ENCODE peak calls at places on chromosomes 7 and 10, in ten cellular contexts. M, Y, D, O, F, W, Q, I, T and H are unnamed samples.

GRCh38 chr10:123781956-123782500 is 109.6 kb downstream of the CPXM2 start:
- DNase-seq in F (no peak), T (no peak), Q (no peak), W (no peak), D (no peak), M (no peak), Y (no peak), O (no peak), I (no peak), H (no peak)

GRCh38 chr7:480531-481218 is 39.0 kb downstream of the PDGFA start:
- DNase-seq in D (no peak), F (no peak), T (no peak), W (no peak), Q (peak; percentile 32), O (peak; percentile 14), I (no peak), Y (no peak), M (no peak), H (no peak)

GRCh38 chr7:38330861-38331709 is 57.6 kb upstream of the TARP start:
- DNase-seq in M (no peak), O (no peak), Y (no peak), F (no peak), W (no peak), T (no peak), I (no peak), D (peak; percentile 73), Q (no peak), H (no peak)

GRCh38 chr10:104416851-104417250 is 63.2 kb downstream of the CFAP58 start:
- DNase-seq in M (no peak), T (no peak), F (no peak), D (no peak), O (no peak), W (no peak), Q (no peak), Y (no peak), I (no peak), H (no peak)

GRCh38 chr10:130009228-130009627 is 45.2 kb upstream of the EBF3 start:
- DNase-seq in Y (no peak), F (no peak), O (no peak), T (no peak), Q (no peak), W (no peak), D (no peak), M (no peak), I (no peak), H (no peak)

GRCh38 chr10:29688230-29688634 is 53.5 kb upstream of the SVIL start:
- DNase-seq in O (no peak), W (no peak), M (no peak), I (no peak), F (no peak), Y (no peak), T (peak; percentile 32), D (no peak), Q (no peak), H (no peak)

GRCh38 chr7:81470084-81470723 is 299.6 kb downstream of the HGF start:
- DNase-seq in I (peak; percentile 68), W (peak; percentile 50), Y (peak; percentile 82), O (peak; percentile 67), D (peak; percentile 45), Q (peak; percentile 81), F (peak; percentile 81), M (peak; percentile 82), T (peak; percentile 73), H (peak; percentile 76)

GRCh38 chr7:135121868-135122267 is 26.0 kb upstream of the TMEM140 start:
- DNase-seq in T (no peak), Y (peak; percentile 37), W (no peak), O (no peak), M (no peak), D (no peak), I (no peak), F (no peak), Q (no peak), H (no peak)

GRCh38 chr7:76201732-76202665 is at the start of gene SRRM3:
- DNase-seq in Y (peak; percentile 74), T (peak; percentile 40), D (peak; percentile 75), W (peak; percentile 41), M (peak; percentile 75), F (peak; percentile 72), O (peak; percentile 81), Q (peak; percentile 78), I (peak; percentile 79), H (peak; percentile 35)

GRCh38 chr10:124533266-124533665 is 71.6 kb downstream of the LHPP start:
- DNase-seq in W (no peak), Y (no peak), T (no peak), F (no peak), M (no peak), Q (no peak), I (no peak), O (no peak), D (no peak), H (no peak)

GRCh38 chr7:134085315-134085714 is 41.8 kb upstream of the LRGUK start:
- DNase-seq in W (no peak), D (no peak), O (no peak), M (no peak), Y (no peak), T (no peak), Q (no peak), F (no peak), I (no peak), H (no peak)

GRCh38 chr7:155521743-155522398 is 24.5 kb downstream of the CNPY1 start:
- DNase-seq in Q (no peak), W (no peak), T (no peak), M (no peak), I (no peak), F (no peak), O (no peak), D (no peak), Y (no peak), H (no peak)

GRCh38 chr7:134651991-134652390 is 5.3 kb downstream of the BPGM start:
- DNase-seq in I (no peak), D (no peak), Y (peak; percentile 79), M (no peak), T (no peak), Q (no peak), W (no peak), F (no peak), O (no peak), H (no peak)

GRCh38 chr7:74272305-74273038 is 16.7 kb upstream of the CLIP2 start:
- DNase-seq in W (peak; percentile 78), Q (peak; percentile 99), Y (peak; percentile 95), O (peak; percentile 59), T (no peak), F (peak; percentile 97), I (peak; percentile 82), D (peak; percentile 85), M (peak; percentile 97), H (peak; percentile 80)

GRCh38 chr10:24526085-24526649 is 197.5 kb downstream of the ARHGAP21 start:
- DNase-seq in I (peak; percentile 28), Q (no peak), F (no peak), Y (no peak), D (no peak), T (no peak), W (no peak), M (no peak), O (no peak), H (no peak)

GRCh38 chr10:127890935-127891334 is 1.8 kb downstream of the CLRN3 start:
- DNase-seq in W (no peak), D (no peak), I (no peak), T (no peak), F (no peak), M (no peak), Y (no peak), O (no peak), Q (no peak), H (no peak)
- H3K4me3 ChIP-seq in W (no peak overlapping the region), D (no peak overlapping the region), I (no peak overlapping the region), T (no peak overlapping the region), F (no peak overlapping the region), M (no peak overlapping the region), Y (no peak overlapping the region), O (peak overlapping the region; percentile 52), Q (no peak overlapping the region), H (no peak overlapping the region)

GRCh38 chr7:63925626-63926460 is 72.8 kb upstream of the ZNF722 start:
- DNase-seq in W (peak; percentile 39), M (peak; percentile 2), O (peak; percentile 92), D (no peak), Y (peak; percentile 29), T (no peak), Q (no peak), I (peak; percentile 85), F (no peak), H (no peak)

GRCh38 chr7:63927261-63927660 is 71.4 kb upstream of the ZNF722 start:
- DNase-seq in Q (no peak), I (no peak), O (no peak), F (no peak), D (no peak), M (no peak), W (no peak), T (no peak), Y (no peak), H (no peak)

GRCh38 chr7:63931057-63931600 is 67.5 kb upstream of the ZNF722 start:
- DNase-seq in Q (no peak), Y (no peak), T (no peak), M (no peak), I (no peak), F (no peak), W (no peak), D (no peak), O (no peak), H (no peak)

DNA sequence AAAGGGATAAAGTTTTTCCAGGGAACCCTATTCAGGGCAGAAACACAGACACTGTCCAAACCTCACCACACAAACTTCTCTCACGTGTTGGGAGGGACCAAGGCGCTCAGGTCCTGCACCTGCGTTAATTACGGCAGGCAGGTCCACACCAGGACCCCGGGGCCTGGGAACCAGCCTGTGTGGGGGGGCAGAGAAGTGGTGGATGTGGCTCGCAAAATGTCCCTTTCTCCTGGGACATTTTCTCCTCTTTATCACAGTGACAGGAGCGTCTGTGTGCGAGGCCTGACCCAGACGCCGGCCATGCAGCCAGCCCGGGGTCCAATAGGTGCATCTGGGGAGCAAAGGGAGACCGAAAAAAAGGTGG is 73.4 kb upstream of the ZNF722 start:
- DNase-seq in I (no peak), Q (no peak), M (no peak), D (no peak), W (no peak), F (no peak), T (no peak), O (no peak), Y (no peak), H (no peak)
- H3K4me3 ChIP-seq in I (peak overlapping the region; percentile 72), Q (no peak overlapping the region), M (no peak overlapping the region), D (no peak overlapping the region), W (no peak overlapping the region), F (no peak overlapping the region), T (no peak overlapping the region), O (peak overlapping the region; percentile 84), Y (no peak overlapping the region), H (no peak overlapping the region)

DNA sequence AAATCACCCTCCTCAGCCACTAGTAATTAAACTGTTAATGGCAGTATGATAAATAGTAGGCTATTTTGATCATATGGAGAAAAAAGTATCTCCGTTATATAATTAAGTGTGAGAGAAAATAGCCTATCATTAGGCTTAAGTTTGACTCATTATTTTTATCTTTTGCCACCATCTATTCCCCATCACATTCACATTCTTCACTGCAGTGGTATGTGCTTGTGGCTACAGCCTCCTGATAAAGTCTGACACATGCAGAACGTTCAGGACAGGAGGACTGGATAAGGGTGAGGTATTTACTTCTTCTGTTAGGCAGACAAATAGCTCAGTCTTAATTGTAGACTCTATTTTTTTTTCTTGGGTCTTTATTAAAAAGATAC is 5.8 kb downstream of the NEBL start:
- DNase-seq in M (peak; percentile 81), T (no peak), F (no peak), Y (peak; percentile 73), I (no peak), W (peak; percentile 72), O (no peak), D (no peak), Q (peak; percentile 74), H (peak; percentile 34)
- H3K4me3 ChIP-seq in M (no peak overlapping the region), T (no peak overlapping the region), F (no peak overlapping the region), Y (no peak overlapping the region), I (peak overlapping the region; percentile 50), W (no peak overlapping the region), O (no peak overlapping the region), D (no peak overlapping the region), Q (no peak overlapping the region), H (no peak overlapping the region)

GRCh38 chr10:16777473-16778370 is 39.5 kb downstream of the RSU1 start:
- DNase-seq in M (peak; percentile 70), W (no peak), D (peak; percentile 71), O (peak; percentile 33), Y (peak; percentile 78), Q (peak; percentile 79), I (peak; percentile 46), T (peak; percentile 19), F (peak; percentile 63), H (peak; percentile 23)
- H3K4me3 ChIP-seq in M (no peak overlapping the region), W (no peak overlapping the region), D (no peak overlapping the region), O (no peak overlapping the region), Y (peak overlapping the region; percentile 32), Q (peak overlapping the region; percentile 24), I (no peak overlapping the region), T (no peak overlapping the region), F (no peak overlapping the region), H (no peak overlapping the region)